ENCODE peak calls at places on chromosomes 2 and 18, in nine cellular contexts. S is neural progenitor cell, R is GM06990, W is B cell, Q is Caco-2, J is AG09309, Y is brain microvascular endothelial cell, A is nephron progenitor cell, N is endothelial cell. V is an unnamed sample.

GRCh38 chr2:12716250-12717190 is at the start of gene TRIB2:
- DNase-seq in Q (peak), R (peak), W (peak), Y (peak), A (peak), J (no peak), N (peak), S (peak), V (peak)

GRCh38 chr18:52426462-52426861 is 86.5 kb downstream of the DCC start:
- DNase-seq in W (no peak), A (no peak), S (no peak), J (no peak), Q (no peak), R (no peak), N (no peak), Y (no peak), V (no peak)

GRCh38 chr2:233453916-233454315 is 99.6 kb downstream of the DGKD start:
- DNase-seq in Q (no peak), R (no peak), S (no peak), A (no peak), J (no peak), W (no peak), N (no peak), Y (no peak), V (no peak)

GRCh38 chr2:37464064-37464463 is 119.6 kb downstream of the QPCT start:
- DNase-seq in S (no peak), Y (no peak), J (no peak), Q (peak), N (no peak), R (no peak), W (no peak), A (no peak), V (no peak)

GRCh38 chr2:120528051-120528692 is 182.2 kb downstream of the INHBB start:
- DNase-seq in R (no peak), J (no peak), Y (no peak), A (no peak), Q (no peak), S (no peak), W (no peak), N (no peak), V (no peak)

GRCh38 chr2:25387479-25388449 is 46.0 kb upstream of the DNMT3A start:
- DNase-seq in A (no peak), W (no peak), S (no peak), N (no peak), J (no peak), R (no peak), Q (no peak), Y (no peak), V (no peak)

GRCh38 chr2:72104821-72105588 is 42.7 kb downstream of the CYP26B1 start:
- DNase-seq in Q (peak), N (no peak), R (no peak), A (no peak), S (no peak), J (no peak), Y (no peak), W (no peak), V (no peak)

GRCh38 chr2:167626301-167626700 is 621.1 kb downstream of the STK39 start:
- DNase-seq in R (no peak), W (no peak), J (no peak), Q (no peak), S (no peak), A (no peak), N (no peak), Y (no peak), V (no peak)

GRCh38 chr18:58057291-58057965 is 13.4 kb downstream of the NEDD4L start:
- DNase-seq in A (no peak), Y (no peak), N (no peak), Q (no peak), S (no peak), R (no peak), W (no peak), J (no peak), V (no peak)

GRCh38 chr2:237512774-237513466 is 25.9 kb downstream of the MLPH start:
- DNase-seq in J (peak), Y (peak), S (peak), N (peak), R (peak), A (peak), W (peak), Q (peak), V (peak)

GRCh38 chr2:7118606-7119503 is 201.6 kb downstream of the RNF144A start:
- DNase-seq in R (no peak), A (peak), Y (peak), S (peak), W (peak), Q (peak), J (no peak), N (peak), V (no peak)

GRCh38 chr2:10594481-10594880 is 95.3 kb downstream of the NOL10 start:
- DNase-seq in J (no peak), Y (no peak), A (no peak), Q (no peak), S (no peak), R (no peak), W (no peak), N (no peak), V (no peak)

GRCh38 chr2:17813742-17814458 is 2.4 kb upstream of the MSGN1 start:
- DNase-seq in Q (no peak), N (no peak), Y (peak), J (no peak), S (no peak), A (no peak), R (peak), W (peak), V (no peak)

GRCh38 chr2:24159708-24160107 is 15.1 kb upstream of the FAM228A start:
- DNase-seq in W (no peak), A (no peak), R (no peak), N (no peak), J (no peak), Y (no peak), S (no peak), Q (no peak), V (no peak)

GRCh38 chr2:104853926-104854506 is at the start of gene POU3F3:
- DNase-seq in J (no peak), S (peak), Y (no peak), Q (peak), A (peak), N (peak), R (no peak), W (peak), V (no peak)

GRCh38 chr18:32919799-32920198 is 147.0 kb upstream of the KLHL14 start:
- DNase-seq in R (peak), W (peak), S (peak), N (peak), J (no peak), Y (no peak), A (peak), Q (peak), V (peak)

GRCh38 chr18:8073167-8073566 is 506.1 kb downstream of the PTPRM start:
- DNase-seq in A (no peak), R (no peak), Y (no peak), Q (no peak), J (no peak), W (no peak), S (no peak), N (no peak), V (no peak)

GRCh38 chr2:23698733-23699391 is 228.1 kb downstream of the ATAD2B start:
- DNase-seq in Y (peak), J (no peak), S (no peak), A (no peak), Q (no peak), W (no peak), N (no peak), R (no peak), V (peak)

GRCh38 chr2:197904446-197904845 is 100.1 kb downstream of the PLCL1 start:
- DNase-seq in J (no peak), W (no peak), Y (no peak), S (no peak), R (no peak), A (no peak), N (no peak), Q (no peak), V (no peak)

GRCh38 chr18:67417864-67418523 is 98.5 kb downstream of the DSEL start:
- DNase-seq in Y (peak), Q (no peak), S (no peak), W (peak), R (no peak), N (no peak), J (no peak), A (no peak), V (no peak)

GRCh38 chr2:159086874-159087273 is 118.4 kb downstream of the TANC1 start:
- DNase-seq in J (no peak), S (no peak), Y (no peak), R (no peak), W (no peak), A (no peak), Q (no peak), N (no peak), V (no peak)

GRCh38 chr2:237737196-237737865 is 61.2 kb upstream of the RBM44 start:
- DNase-seq in A (no peak), Y (no peak), S (no peak), R (no peak), N (no peak), W (no peak), J (no peak), Q (no peak), V (no peak)

GRCh38 chr2:69383178-69383812 is 3.7 kb downstream of the GFPT1 start:
- DNase-seq in Q (no peak), A (no peak), S (no peak), J (no peak), W (no peak), N (no peak), R (no peak), Y (no peak), V (no peak)

GRCh38 chr2:196442211-196442610 is 197.3 kb upstream of the CCDC150 start:
- DNase-seq in A (no peak), W (no peak), N (no peak), S (no peak), J (no peak), Q (no peak), Y (no peak), R (no peak), V (no peak)

GRCh38 chr2:101998556-101999121 is 6.9 kb downstream of the IL1R2 start:
- DNase-seq in R (no peak), W (no peak), S (no peak), J (no peak), N (no peak), A (no peak), Q (peak), Y (no peak), V (no peak)

GRCh38 chr2:190069936-190070696 is 7.6 kb upstream of the MSTN start:
- DNase-seq in A (peak), J (peak), R (peak), N (peak), Y (peak), W (peak), Q (peak), S (peak), V (peak)

GRCh38 chr2:157848242-157848641 is 27.9 kb downstream of the ACVR1 start:
- DNase-seq in Y (no peak), Q (no peak), W (no peak), R (no peak), S (no peak), J (no peak), A (no peak), N (no peak), V (no peak)

GRCh38 chr2:181426687-181427086 is 30.5 kb upstream of the ITGA4 start:
- DNase-seq in S (peak), Q (no peak), W (no peak), Y (no peak), N (no peak), A (no peak), J (no peak), R (no peak), V (no peak)

GRCh38 chr18:42048150-42048549 is 93.1 kb downstream of the PIK3C3 start:
- DNase-seq in A (no peak), Q (no peak), R (no peak), Y (peak), N (no peak), W (no peak), J (peak), S (no peak), V (peak)

GRCh38 chr18:34342960-34343359 is 118.2 kb upstream of the NOL4 start:
- DNase-seq in Q (no peak), Y (peak), A (no peak), W (no peak), R (no peak), J (no peak), S (no peak), N (no peak), V (peak)

GRCh38 chr18:78601923-78602322 is 377.7 kb upstream of the SALL3 start:
- DNase-seq in N (no peak), S (no peak), Y (no peak), W (no peak), A (no peak), R (no peak), J (no peak), Q (no peak), V (no peak)

GRCh38 chr2:30790879-30791278 is 16.4 kb downstream of the CAPN13 start:
- DNase-seq in N (no peak), J (no peak), Y (no peak), R (no peak), S (no peak), W (no peak), Q (no peak), A (no peak), V (no peak)

GRCh38 chr2:99850076-99850710 is 292.2 kb downstream of the AFF3 start:
- DNase-seq in A (no peak), R (no peak), W (no peak), Y (no peak), S (no peak), J (no peak), N (no peak), Q (no peak), V (no peak)

GRCh38 chr2:24471662-24472061 is 19.4 kb upstream of the NCOA1 start:
- DNase-seq in R (no peak), A (no peak), Q (no peak), J (no peak), S (no peak), Y (no peak), N (no peak), W (no peak), V (no peak)

GRCh38 chr2:204483497-204484164 is 61.6 kb upstream of the PARD3B start:
- DNase-seq in Q (no peak), Y (no peak), W (no peak), J (no peak), A (no peak), R (no peak), N (no peak), S (no peak), V (peak)

GRCh38 chr2:203033395-203033794 is 18.7 kb downstream of the NBEAL1 start:
- DNase-seq in J (no peak), A (no peak), W (no peak), Q (no peak), R (no peak), N (no peak), S (no peak), Y (no peak), V (no peak)

GRCh38 chr2:203030545-203030944 is 15.9 kb downstream of the NBEAL1 start:
- DNase-seq in A (no peak), Y (no peak), W (no peak), J (no peak), S (no peak), Q (no peak), N (no peak), R (no peak), V (no peak)

GRCh38 chr2:203025592-203025991 is 10.9 kb downstream of the NBEAL1 start:
- DNase-seq in Q (no peak), Y (no peak), S (no peak), J (no peak), W (no peak), R (no peak), N (no peak), A (no peak), V (no peak)

GRCh38 chr2:203035879-203036470 is 21.3 kb downstream of the NBEAL1 start:
- DNase-seq in W (no peak), J (no peak), N (no peak), Y (no peak), Q (no peak), S (no peak), R (no peak), A (no peak), V (no peak)

GRCh38 chr2:203030991-203031390 is 16.3 kb downstream of the NBEAL1 start:
- DNase-seq in S (no peak), J (no peak), Y (no peak), Q (no peak), W (no peak), N (no peak), R (no peak), A (no peak), V (no peak)
- TF ChIP-seq CTCF in S (no peak), J (no peak), Y (no peak), Q (no peak), W (no peak), N (no peak), R (no peak), A (no peak), V (no peak)

DNA sequence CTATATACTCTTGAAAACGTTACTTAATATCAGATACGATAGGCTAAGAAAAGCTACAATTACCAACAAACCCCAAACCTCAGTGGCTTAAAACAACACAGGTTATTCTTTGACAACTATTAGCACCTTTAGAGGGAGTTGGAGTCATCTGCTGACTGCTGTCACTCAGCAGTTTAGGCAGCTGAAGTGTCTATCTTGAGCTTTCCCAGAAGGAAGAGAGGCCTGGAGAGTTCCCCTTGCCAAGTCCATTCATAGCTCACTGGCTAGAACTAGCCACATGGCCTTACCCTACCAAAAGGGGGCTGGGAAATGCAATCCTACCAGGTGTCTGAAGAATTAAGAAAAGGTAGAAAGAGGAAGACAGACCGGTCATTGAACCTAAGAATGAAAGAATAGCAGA is 211.1 kb upstream of the CTAGE1 start:
- DNase-seq in W (no peak), J (no peak), A (no peak), Y (no peak), S (no peak), R (no peak), N (no peak), Q (no peak), V (no peak)
- TF ChIP-seq CTCF in W (no peak), J (no peak), A (no peak), Y (no peak), S (no peak), R (no peak), N (no peak), Q (no peak), V (no peak)

GRCh38 chr2:29215073-29215472 is 99.9 kb downstream of the CLIP4 start:
- DNase-seq in S (no peak), R (no peak), Y (no peak), W (no peak), Q (no peak), A (no peak), J (no peak), N (no peak), V (no peak)

GRCh38 chr2:29213871-29214341 is 98.7 kb downstream of the CLIP4 start:
- DNase-seq in J (no peak), N (no peak), Q (no peak), Y (no peak), A (no peak), R (no peak), S (no peak), W (no peak), V (no peak)

GRCh38 chr2:29215739-29216608 is 100.8 kb downstream of the CLIP4 start:
- DNase-seq in R (no peak), N (no peak), Q (no peak), A (no peak), S (no peak), W (no peak), J (no peak), Y (no peak), V (no peak)

GRCh38 chr2:29209551-29209950 is 94.3 kb downstream of the CLIP4 start:
- DNase-seq in Y (no peak), S (no peak), N (no peak), W (no peak), J (no peak), R (no peak), A (no peak), Q (no peak), V (no peak)

GRCh38 chr2:29212009-29212408 is 96.8 kb downstream of the CLIP4 start:
- DNase-seq in R (no peak), J (no peak), Y (no peak), Q (no peak), N (no peak), W (no peak), S (no peak), A (no peak), V (no peak)
- TF ChIP-seq CTCF in R (no peak), J (peak), Y (peak), Q (no peak), N (no peak), W (no peak), S (peak), A (peak), V (no peak)

GRCh38 chr2:74041726-74042125 is 57.0 kb downstream of the TET3 start:
- DNase-seq in S (no peak), Q (no peak), W (no peak), N (no peak), Y (no peak), J (no peak), A (no peak), R (no peak), V (no peak)
- TF ChIP-seq CTCF in S (no peak), Q (no peak), W (no peak), N (no peak), Y (no peak), J (no peak), A (no peak), R (no peak), V (no peak)

GRCh38 chr18:26103579-26103978 is 13.2 kb upstream of the SS18 start:
- DNase-seq in N (peak), W (peak), S (peak), A (peak), Y (no peak), R (no peak), Q (no peak), J (no peak), V (no peak)
- TF ChIP-seq CTCF in N (peak), W (no peak), S (peak), A (no peak), Y (peak), R (peak), Q (no peak), J (no peak), V (peak)

GRCh38 chr2:240346015-240346752 is 89.3 kb upstream of the GPC1 start:
- DNase-seq in R (no peak), Y (no peak), W (no peak), Q (no peak), S (no peak), J (no peak), N (no peak), A (no peak), V (no peak)

GRCh38 chr2:240347373-240347940 is 88.0 kb upstream of the GPC1 start:
- DNase-seq in R (no peak), S (no peak), Y (no peak), Q (no peak), W (no peak), A (no peak), N (no peak), J (no peak), V (no peak)

GRCh38 chr2:240343548-240343947 is 91.9 kb upstream of the GPC1 start:
- DNase-seq in Y (no peak), N (no peak), Q (no peak), S (no peak), A (no peak), W (no peak), J (no peak), R (no peak), V (no peak)

GRCh38 chr2:240346753-240347372 is 88.6 kb upstream of the GPC1 start:
- DNase-seq in A (no peak), J (no peak), R (no peak), Y (no peak), N (no peak), W (no peak), S (no peak), Q (no peak), V (no peak)

GRCh38 chr2:240344904-240345303 is 90.6 kb upstream of the GPC1 start:
- DNase-seq in Q (no peak), J (no peak), R (no peak), W (no peak), Y (no peak), A (no peak), S (no peak), N (no peak), V (no peak)
- TF ChIP-seq CTCF in Q (no peak), J (no peak), R (no peak), W (no peak), Y (no peak), A (no peak), S (no peak), N (no peak), V (peak)

DNA sequence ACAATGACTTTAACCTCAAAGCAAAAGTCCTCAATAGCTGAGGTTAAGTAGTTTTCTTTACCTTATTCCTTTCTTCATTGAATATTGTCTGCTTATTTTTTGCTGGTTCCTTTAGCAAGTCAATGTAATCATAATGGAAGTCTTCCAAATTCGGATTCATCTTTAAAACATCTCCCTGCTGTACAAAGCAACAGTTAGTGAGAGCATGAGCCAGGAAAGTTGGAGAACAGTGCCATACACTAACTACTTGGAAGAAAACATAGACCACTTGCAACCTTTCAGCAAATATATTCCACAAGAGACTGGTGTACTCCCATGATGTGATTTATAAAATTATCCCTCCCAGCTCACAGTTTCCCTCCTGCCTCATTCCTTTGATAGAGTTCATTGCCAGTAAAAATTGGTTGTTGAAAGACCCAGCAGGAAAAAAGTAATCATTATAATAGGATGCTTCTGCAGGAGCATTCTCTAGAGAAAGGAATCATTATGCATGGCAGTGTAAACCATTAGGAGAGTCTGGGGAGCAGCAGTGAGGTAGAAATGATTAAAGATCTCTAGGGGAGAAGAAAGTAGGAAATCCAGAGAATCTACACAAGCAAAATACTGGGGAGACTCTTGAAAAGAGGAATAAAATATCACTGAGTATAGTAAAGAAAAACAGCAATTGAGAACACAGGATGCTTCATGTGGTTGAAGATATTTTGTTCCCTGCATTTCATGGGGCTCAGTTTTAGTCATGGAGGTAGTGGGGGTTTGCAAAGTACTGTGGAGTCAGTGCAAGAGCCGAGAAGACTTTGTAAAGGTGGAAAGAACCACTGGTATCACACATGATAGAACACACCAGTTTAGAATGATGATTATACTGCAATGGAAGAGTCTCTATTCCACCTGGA is 38.6 kb upstream of the TTN start:
- DNase-seq in A (no peak), W (no peak), J (peak), Y (peak), Q (no peak), R (no peak), N (no peak), S (no peak), V (no peak)
- TF ChIP-seq CTCF in A (no peak), W (no peak), J (no peak), Y (no peak), Q (no peak), R (no peak), N (no peak), S (no peak), V (no peak)

V was measured in retinal pigment epithelial cell.